ENCODE peak calls at places on chromosomes 1 and 21, in ten cellular contexts. A is heart left ventricle, D is COR-L47, R is pancreas, Q is cardiac fibroblast, V is fibroblast of mammary gland, W is body of pancreas, E is H7, N is bronchial epithelial cell, G is HCT116. L is an unnamed sample.

GRCh38 chr1:46411601-46412341 is 17.7 kb downstream of the FAAH start:
- DNase-seq in E (peak), R (no peak), W (no peak), Q (no peak), N (no peak), A (no peak), V (no peak), G (no peak), D (no peak), L (no peak)

GRCh38 chr1:199101139-199101538 is 462.3 kb downstream of the PTPRC start:
- DNase-seq in D (no peak), E (no peak), A (no peak), W (no peak), N (no peak), R (no peak), V (no peak), Q (no peak), G (no peak), L (no peak)

GRCh38 chr21:34745557-34746255 is 76.9 kb downstream of the CLIC6 start:
- DNase-seq in V (peak), Q (peak), W (peak), A (peak), G (peak), R (peak), E (peak), N (peak), D (peak), L (peak)

GRCh38 chr1:107965112-107965991 is at the start of gene VAV3:
- DNase-seq in W (peak), R (peak), Q (peak), N (peak), V (peak), G (no peak), E (peak), D (peak), A (peak), L (peak)

GRCh38 chr1:110443393-110443918 is 7.5 kb upstream of the PROK1 start:
- DNase-seq in W (no peak), Q (no peak), E (no peak), R (no peak), G (no peak), A (no peak), N (no peak), D (no peak), V (no peak), L (no peak)

GRCh38 chr1:30840904-30841598 is 67.5 kb downstream of the SDC3 start:
- DNase-seq in E (no peak), G (no peak), R (no peak), A (peak), V (no peak), Q (peak), W (peak), N (no peak), D (no peak), L (peak)

GRCh38 chr1:31674626-31675025 is 29.2 kb downstream of the COL16A1 start:
- DNase-seq in V (no peak), A (no peak), N (no peak), R (no peak), W (no peak), G (no peak), Q (no peak), D (no peak), E (peak), L (no peak)

GRCh38 chr1:160739098-160739511 is at the start of gene SLAMF7:
- DNase-seq in A (no peak), N (peak), R (no peak), E (no peak), V (no peak), W (no peak), Q (no peak), D (no peak), G (no peak), L (no peak)

GRCh38 chr1:20787100-20787774 is at the start of gene HP1BP3:
- DNase-seq in D (peak), E (no peak), A (peak), V (peak), R (peak), N (peak), W (peak), G (no peak), Q (peak), L (peak)

GRCh38 chr1:241167121-241167619 is 189.8 kb downstream of the RGS7 start:
- DNase-seq in N (no peak), E (no peak), D (peak), R (no peak), G (no peak), V (no peak), W (no peak), Q (no peak), A (no peak), L (no peak)

GRCh38 chr1:32494711-32495337 is 30.0 kb downstream of the ZBTB8B start:
- DNase-seq in D (no peak), E (no peak), G (no peak), A (no peak), W (no peak), Q (no peak), V (no peak), R (no peak), N (no peak), L (no peak)

GRCh38 chr21:33884361-33885157 is 31.0 kb downstream of the ATP5PO start:
- DNase-seq in G (no peak), W (no peak), N (no peak), D (no peak), A (no peak), E (no peak), Q (peak), R (no peak), V (peak), L (no peak)

GRCh38 chr1:225748479-225748878 is 29.1 kb upstream of the SRP9 start:
- DNase-seq in D (no peak), E (no peak), Q (no peak), G (no peak), R (no peak), W (no peak), N (no peak), A (no peak), V (peak), L (no peak)

GRCh38 chr1:9233241-9233941 is 1.2 kb upstream of the H6PD start:
- DNase-seq in W (peak), A (peak), R (peak), G (no peak), E (no peak), D (no peak), Q (peak), N (peak), V (peak), L (peak)

GRCh38 chr1:212514056-212514614 is 81.4 kb downstream of the NENF start:
- DNase-seq in G (peak), W (peak), V (peak), N (peak), Q (peak), R (peak), E (peak), A (peak), D (peak), L (peak)

GRCh38 chr21:17799414-17800164 is 19.6 kb downstream of the C21orf91 start:
- DNase-seq in Q (no peak), N (no peak), R (no peak), D (no peak), W (no peak), V (no peak), G (no peak), A (no peak), E (no peak), L (no peak)

GRCh38 chr1:113453771-113454083 is 63.4 kb downstream of the MAGI3 start:
- DNase-seq in N (no peak), D (no peak), G (no peak), E (no peak), V (no peak), W (no peak), R (no peak), A (no peak), Q (peak), L (no peak)

GRCh38 chr1:208562021-208562950 is 318.1 kb upstream of the PLXNA2 start:
- DNase-seq in Q (no peak), G (no peak), R (no peak), W (no peak), A (no peak), N (no peak), V (no peak), E (no peak), D (no peak), L (no peak)

GRCh38 chr1:15191785-15192184 is 38.2 kb downstream of the TMEM51 start:
- DNase-seq in A (no peak), N (no peak), E (no peak), W (no peak), V (no peak), G (no peak), Q (no peak), D (no peak), R (no peak), L (no peak)

GRCh38 chr21:38913120-38913975 is 107.6 kb downstream of the ETS2 start:
- DNase-seq in N (peak), E (peak), A (peak), D (peak), W (peak), V (peak), R (peak), Q (peak), G (peak), L (peak)

GRCh38 chr1:176536588-176536987 is 73.6 kb downstream of the PAPPA2 start:
- DNase-seq in G (no peak), E (no peak), W (no peak), A (no peak), N (no peak), Q (no peak), R (no peak), V (no peak), D (no peak), L (no peak)

GRCh38 chr1:109658533-109659051 is 2.7 kb downstream of the GSTM4 start:
- DNase-seq in N (no peak), E (no peak), A (no peak), W (no peak), D (no peak), G (no peak), R (no peak), Q (no peak), V (no peak), L (no peak)

GRCh38 chr21:42564561-42564971 is 50.9 kb downstream of the SLC37A1 start:
- DNase-seq in G (no peak), R (no peak), A (peak), D (no peak), N (no peak), V (no peak), Q (no peak), W (peak), E (no peak), L (no peak)

GRCh38 chr1:12338793-12339192 is 109.0 kb downstream of the VPS13D start:
- DNase-seq in R (no peak), V (no peak), Q (no peak), D (no peak), A (no peak), N (no peak), G (no peak), W (no peak), E (no peak), L (no peak)

GRCh38 chr1:108886292-108886691 is 9.5 kb downstream of the GPSM2 start:
- DNase-seq in N (no peak), G (no peak), E (no peak), Q (peak), A (no peak), D (no peak), V (no peak), W (no peak), R (no peak), L (no peak)

GRCh38 chr1:234529661-234530237 is 50.8 kb upstream of the TARBP1 start:
- DNase-seq in G (no peak), E (no peak), N (no peak), D (no peak), V (no peak), A (no peak), W (no peak), Q (no peak), R (no peak), L (no peak)

GRCh38 chr1:229509576-229509975 is 1.4 kb upstream of the NUP133 start:
- DNase-seq in A (no peak), G (no peak), V (peak), D (no peak), Q (peak), E (no peak), R (no peak), N (peak), W (no peak), L (no peak)

GRCh38 chr21:45498646-45499000 is 43.6 kb downstream of the SLC19A1 start:
- DNase-seq in R (no peak), D (no peak), A (peak), V (no peak), W (no peak), Q (no peak), E (no peak), G (no peak), N (no peak), L (no peak)

GRCh38 chr1:6085666-6086065 is 40.0 kb downstream of the KCNAB2 start:
- DNase-seq in A (no peak), R (no peak), D (no peak), N (no peak), Q (no peak), E (no peak), G (no peak), V (no peak), W (no peak), L (no peak)

GRCh38 chr1:111191496-111191895 is 8.9 kb downstream of the DENND2D start:
- DNase-seq in E (no peak), V (peak), G (no peak), Q (peak), N (peak), R (no peak), D (no peak), A (no peak), W (no peak), L (no peak)

GRCh38 chr21:42565206-42565810 is 51.7 kb downstream of the SLC37A1 start:
- DNase-seq in R (no peak), W (peak), Q (no peak), N (no peak), A (peak), E (no peak), D (no peak), G (no peak), V (no peak), L (no peak)

GRCh38 chr1:234734864-234735263 is 124.9 kb upstream of the IRF2BP2 start:
- DNase-seq in E (no peak), N (no peak), W (no peak), V (no peak), A (no peak), R (no peak), Q (no peak), G (no peak), D (no peak), L (no peak)

GRCh38 chr1:62687903-62688686 is at the start of gene DOCK7:
- DNase-seq in V (peak), Q (peak), N (peak), A (peak), G (peak), W (peak), D (peak), R (peak), E (peak), L (peak)

GRCh38 chr1:18658831-18659230 is 28.2 kb downstream of the PAX7 start:
- DNase-seq in R (no peak), W (no peak), E (no peak), N (no peak), V (no peak), G (no peak), D (no peak), A (no peak), Q (no peak), L (no peak)

GRCh38 chr1:103424645-103425044 is 100.9 kb upstream of the RNPC3 start:
- DNase-seq in W (no peak), A (no peak), E (no peak), D (no peak), V (no peak), Q (no peak), N (no peak), R (no peak), G (no peak), L (no peak)

GRCh38 chr1:155884028-155884950 is 24.9 kb downstream of the SYT11 start:
- DNase-seq in D (no peak), V (no peak), Q (no peak), W (no peak), N (no peak), E (no peak), G (no peak), A (no peak), R (no peak), L (no peak)

GRCh38 chr1:73673980-73674379 is 524.0 kb downstream of the LRRIQ3 start:
- DNase-seq in E (no peak), Q (no peak), G (no peak), A (no peak), R (no peak), W (no peak), V (no peak), D (peak), N (peak), L (peak)

GRCh38 chr1:25569599-25570458 is 26.4 kb downstream of the LDLRAP1 start:
- DNase-seq in V (no peak), G (no peak), R (no peak), N (no peak), Q (peak), A (peak), E (no peak), W (no peak), D (no peak), L (no peak)